ENCODE peak calls at places on chromosomes 2 and 18, in seven cellular contexts. O, E, P, N, J, G and V are unnamed samples.

GRCh38 chr2:65932571-65932970 is 500.2 kb upstream of the SPRED2 start:
- DNase-seq in O (no peak), E (no peak), J (no peak), N (no peak), G (no peak), P (no peak), V (no peak)

GRCh38 chr2:183244300-183244849 is 120.1 kb downstream of the NUP35 start:
- DNase-seq in O (peak), N (peak), E (no peak), P (peak), J (no peak), G (no peak), V (no peak)

GRCh38 chr2:138445227-138445626 is 56.3 kb upstream of the SPOPL start:
- DNase-seq in P (no peak), O (no peak), G (no peak), E (no peak), J (no peak), N (no peak), V (no peak)

GRCh38 chr2:110115291-110116032 is at the start of gene MALL:
- DNase-seq in J (peak), P (no peak), G (no peak), E (no peak), N (no peak), O (peak), V (no peak)

GRCh38 chr18:63820694-63821093 is 45.5 kb downstream of the SERPINB7 start:
- DNase-seq in E (no peak), J (no peak), N (no peak), P (no peak), O (no peak), G (no peak), V (no peak)

GRCh38 chr18:29160123-29160522 is 983.2 kb upstream of the CDH2 start:
- DNase-seq in P (peak), J (no peak), E (no peak), N (no peak), O (no peak), G (no peak), V (peak)

GRCh38 chr2:29580223-29580622 is 341.2 kb downstream of the ALK start:
- DNase-seq in J (no peak), E (no peak), N (no peak), O (no peak), G (no peak), P (no peak), V (no peak)

GRCh38 chr2:165357758-165358157 is 111.7 kb upstream of the CSRNP3 start:
- DNase-seq in E (no peak), P (no peak), O (no peak), N (no peak), J (peak), G (no peak), V (no peak)

GRCh38 chr2:157839162-157839801 is 36.8 kb downstream of the ACVR1 start:
- DNase-seq in E (no peak), O (peak), N (no peak), G (no peak), P (peak), J (no peak), V (peak)

GRCh38 chr18:34704823-34705222 is 5.3 kb upstream of the DTNA start:
- DNase-seq in O (no peak), N (no peak), J (no peak), E (no peak), P (no peak), G (no peak), V (no peak)

GRCh38 chr2:180202591-180202990 is 195.5 kb upstream of the CWC22 start:
- DNase-seq in E (no peak), J (no peak), O (no peak), G (no peak), P (no peak), N (peak), V (no peak)

GRCh38 chr2:235394278-235394828 is 99.5 kb upstream of the AGAP1 start:
- DNase-seq in N (no peak), P (no peak), O (no peak), J (peak), G (no peak), E (no peak), V (no peak)

GRCh38 chr2:43190305-43191052 is 35.9 kb downstream of the ZFP36L2 start:
- DNase-seq in O (no peak), P (no peak), J (no peak), N (no peak), E (no peak), G (no peak), V (no peak)

GRCh38 chr2:237732070-237732469 is 66.5 kb upstream of the RBM44 start:
- DNase-seq in P (no peak), O (no peak), E (no peak), G (no peak), J (no peak), N (no peak), V (no peak)

GRCh38 chr2:105373895-105374401 is 24.9 kb downstream of the FHL2 start:
- DNase-seq in E (no peak), P (no peak), O (no peak), J (no peak), G (no peak), N (no peak), V (no peak)

GRCh38 chr18:9387891-9388290 is 53.3 kb downstream of the TWSG1 start:
- DNase-seq in J (no peak), P (no peak), N (no peak), O (no peak), E (no peak), G (no peak), V (no peak)

GRCh38 chr18:75475228-75475627 is 47.7 kb upstream of the SMIM21 start:
- DNase-seq in E (no peak), P (no peak), G (no peak), O (no peak), N (no peak), J (peak), V (no peak)

GRCh38 chr18:6521804-6522418 is 107.2 kb upstream of the L3MBTL4 start:
- DNase-seq in G (no peak), E (no peak), J (no peak), N (no peak), O (peak), P (no peak), V (peak)